ENCODE peak calls at places on chromosomes 11 and 22, in five cellular contexts. D is transverse colon, P is fibroblast of pulmonary artery, C is stomach, O is BJ. L is an unnamed sample.

GRCh38 chr11:2295971-2296912 is 5.5 kb downstream of the C11orf21 start:
- DNase-seq in D (no peak), O (no peak), P (no peak), C (no peak), L (no peak)

GRCh38 chr22:40484906-40485660 is 114.7 kb downstream of the SGSM3 start:
- DNase-seq in C (no peak), P (peak; percentile 47), O (no peak), D (no peak), L (peak; percentile 71)

GRCh38 chr11:72969894-72970335 is 155.7 kb downstream of the ATG16L2 start:
- DNase-seq in D (no peak), O (peak; percentile 77), P (peak; percentile 66), C (no peak), L (peak; percentile 87)

GRCh38 chr11:24324211-24324610 is 172.6 kb upstream of the LUZP2 start:
- DNase-seq in P (peak; percentile 2), C (no peak), O (no peak), D (no peak), L (no peak)

GRCh38 chr11:121435796-121436511 is 16.2 kb upstream of the SORL1 start:
- DNase-seq in C (no peak), O (no peak), D (no peak), P (no peak), L (no peak)

GRCh38 chr11:77448269-77448668 is 25.6 kb downstream of the PAK1 start:
- DNase-seq in P (no peak), O (no peak), D (no peak), C (no peak), L (no peak)

GRCh38 chr22:27420817-27421361 is 380.7 kb downstream of the MN1 start:
- DNase-seq in D (peak; percentile 46), O (peak; percentile 68), C (peak; percentile 91), P (peak; percentile 95), L (peak; percentile 60)

GRCh38 chr11:88250566-88251080 is 75.4 kb upstream of the RAB38 start:
- DNase-seq in C (no peak), P (no peak), D (no peak), O (no peak), L (no peak)

GRCh38 chr11:83702795-83703194 is 416.6 kb upstream of the CCDC90B start:
- DNase-seq in D (no peak), C (no peak), O (no peak), P (no peak), L (no peak)

GRCh38 chr22:19607198-19608113 is 83.2 kb upstream of the CLDN5 start:
- DNase-seq in P (peak; percentile 10), O (no peak), C (peak; percentile 40), D (peak; percentile 25), L (no peak)

GRCh38 chr11:452203-452744 is 2.2 kb downstream of the PTDSS2 start:
- DNase-seq in C (no peak), O (no peak), P (no peak), D (no peak), L (no peak)

GRCh38 chr11:27379449-27379848 is 16.4 kb upstream of the CCDC34 start:
- DNase-seq in D (no peak), C (no peak), O (no peak), P (no peak), L (no peak)

GRCh38 chr11:86180415-86180814 is 64.1 kb upstream of the EED start:
- DNase-seq in P (no peak), O (no peak), D (no peak), C (no peak), L (no peak)

GRCh38 chr11:129881570-129882170 is 13.7 kb downstream of the NFRKB start:
- DNase-seq in D (no peak), O (no peak), P (peak; percentile 40), C (peak; percentile 53), L (peak; percentile 21)

DNA sequence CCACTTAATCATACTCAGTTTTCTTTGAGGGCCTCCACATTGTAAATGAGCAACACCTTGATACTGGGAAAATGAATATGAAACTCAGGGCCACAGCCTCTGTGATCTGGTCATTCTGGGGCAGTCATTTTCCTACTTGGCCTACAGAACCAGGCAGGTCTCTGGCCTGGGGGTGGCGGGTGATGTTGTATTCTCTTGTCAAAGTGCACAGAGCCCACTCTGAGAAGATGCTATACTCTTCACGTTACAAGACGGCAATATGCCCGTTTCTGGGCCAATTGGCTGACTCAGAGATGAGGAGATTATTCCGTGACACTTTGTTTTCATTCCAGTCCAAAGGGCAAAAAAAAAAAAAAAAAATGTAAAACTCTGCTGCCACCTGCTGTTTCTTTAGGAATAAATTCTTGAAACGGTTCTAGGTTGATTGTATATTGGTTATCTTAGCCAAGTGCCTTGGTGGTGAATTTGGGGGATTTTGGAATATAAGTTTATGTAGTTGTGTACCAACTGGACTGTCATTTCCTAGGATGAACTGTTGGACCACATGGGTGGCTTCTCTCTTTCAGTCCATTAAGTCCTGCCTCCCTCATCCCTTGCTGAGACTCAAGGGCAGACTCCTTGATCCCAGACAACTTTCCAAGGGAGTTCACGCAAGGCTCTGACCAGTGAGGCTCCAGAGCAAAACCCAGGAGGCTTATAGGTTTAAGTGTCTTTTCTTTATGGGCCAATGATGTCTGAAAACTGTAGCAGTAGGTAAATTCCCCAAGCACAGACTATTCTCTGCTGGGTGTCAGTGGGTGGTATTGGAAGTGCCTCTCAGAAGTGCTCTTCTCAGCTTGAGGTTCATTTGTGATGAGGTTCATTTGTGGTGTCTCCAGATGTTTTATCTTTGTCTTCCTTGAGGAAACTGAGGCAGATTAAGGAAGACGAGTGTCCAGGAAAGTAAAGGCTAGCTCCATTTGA is 18.2 kb downstream of the ADM start:
- DNase-seq in P (peak; percentile 91), D (peak; percentile 65), C (peak; percentile 67), O (peak; percentile 69), L (peak; percentile 93)
- TF ChIP-seq CTCF in P (peak; percentile 37), D (peak; percentile 55), C (no peak), O (peak; percentile 47), L (peak; percentile 48)

DNA sequence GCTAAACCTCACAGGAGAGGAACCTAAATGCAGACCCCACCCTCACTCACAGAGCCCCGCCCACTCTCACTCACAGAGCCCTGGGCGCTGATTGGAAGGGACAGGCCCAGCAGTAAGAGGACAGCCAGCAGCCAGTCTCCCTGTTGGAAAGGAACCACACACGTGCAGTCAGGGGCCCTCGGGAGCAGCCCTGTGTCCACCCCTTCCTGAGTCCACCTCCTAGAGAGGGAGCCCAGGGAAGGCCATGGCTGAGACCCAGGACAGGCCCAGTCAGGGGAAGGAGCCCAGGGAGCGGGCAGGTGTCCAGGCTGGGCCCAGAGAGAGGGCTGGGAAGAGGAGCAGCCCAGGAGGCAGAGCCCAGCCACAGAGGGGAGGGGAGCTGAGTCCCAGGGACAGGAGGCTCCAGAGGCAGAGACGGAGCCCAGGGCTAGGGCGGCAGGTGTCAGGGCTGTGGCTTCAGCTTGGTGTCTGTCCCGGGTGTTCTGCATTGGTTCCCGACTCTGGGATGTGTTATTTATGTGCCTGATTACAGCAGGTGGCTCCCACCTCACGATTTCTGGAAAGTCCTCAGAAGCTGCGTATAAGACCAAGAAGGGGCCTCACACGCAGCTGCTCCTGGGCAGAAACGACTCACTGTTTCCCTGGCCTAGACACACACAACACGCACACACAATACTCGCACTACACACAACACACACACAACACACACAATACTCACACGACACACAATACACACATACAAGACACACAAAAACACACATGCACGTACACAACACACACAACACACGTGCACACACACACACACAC is 9.0 kb upstream of the APOBEC3H start:
- DNase-seq in D (no peak), C (no peak), P (no peak), O (no peak), L (no peak)
- H3K4me3 ChIP-seq in D (no peak overlapping the region), C (no peak overlapping the region), P (no peak overlapping the region), O (no peak overlapping the region), L (no peak overlapping the region)

GRCh38 chr11:66637557-66638176 is 836 bp upstream of the RBM4 start:
- DNase-seq in D (no peak), O (no peak), C (no peak), P (no peak), L (peak; percentile 65)

GRCh38 chr11:66636411-66636810 is 2.1 kb upstream of the RBM4 start:
- DNase-seq in O (no peak), D (no peak), C (no peak), P (no peak), L (no peak)

GRCh38 chr11:66641834-66642233 is 3.3 kb downstream of the RBM4 start:
- DNase-seq in O (no peak), P (no peak), D (no peak), C (no peak), L (no peak)

GRCh38 chr11:66638177-66639065 is at the start of gene RBM4:
- DNase-seq in D (peak; percentile 98), P (peak; percentile 100), O (peak; percentile 98), C (peak; percentile 98), L (peak; percentile 100)

DNA sequence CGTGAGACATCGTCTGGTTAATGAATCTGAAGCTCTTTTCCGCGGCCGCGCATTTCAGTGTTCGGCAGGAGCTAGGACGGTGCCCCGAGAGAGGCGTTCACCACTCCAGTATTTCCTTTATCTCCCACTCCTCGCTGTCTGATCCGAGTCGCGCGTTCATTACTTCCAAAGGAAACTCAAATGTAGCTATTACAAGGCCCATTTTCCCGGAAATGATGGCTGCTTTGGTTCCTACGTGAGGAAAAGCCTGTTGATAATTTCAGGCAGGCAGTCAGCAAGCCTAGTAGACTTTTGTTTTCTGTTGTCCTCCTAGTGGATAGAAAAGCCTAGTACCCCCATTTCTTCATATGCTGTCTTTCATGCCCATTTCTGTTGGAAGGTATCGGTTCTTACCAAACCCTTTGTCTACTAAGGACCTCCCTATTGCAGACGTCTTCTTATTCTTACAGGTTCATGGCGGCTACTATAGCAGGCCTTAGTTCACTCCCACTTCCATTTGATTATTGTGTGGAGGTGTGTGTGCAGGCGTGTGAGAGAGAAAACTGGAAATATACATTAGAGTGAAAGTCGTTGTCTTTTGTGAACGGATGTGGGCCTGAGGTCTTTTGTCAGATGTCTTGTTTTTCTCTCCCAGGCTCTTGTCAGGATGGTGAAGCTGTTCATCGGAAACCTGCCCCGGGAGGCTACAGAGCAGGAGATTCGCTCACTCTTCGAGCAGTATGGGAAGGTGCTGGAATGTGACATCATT is 737 bp downstream of the RBM4 start:
- DNase-seq in O (no peak), C (no peak), D (peak; percentile 20), P (peak; percentile 59), L (peak; percentile 55)
- TF ChIP-seq CTCF in O (peak; percentile 14), C (no peak), D (peak; percentile 9), P (peak; percentile 16), L (peak; percentile 15)

DNA sequence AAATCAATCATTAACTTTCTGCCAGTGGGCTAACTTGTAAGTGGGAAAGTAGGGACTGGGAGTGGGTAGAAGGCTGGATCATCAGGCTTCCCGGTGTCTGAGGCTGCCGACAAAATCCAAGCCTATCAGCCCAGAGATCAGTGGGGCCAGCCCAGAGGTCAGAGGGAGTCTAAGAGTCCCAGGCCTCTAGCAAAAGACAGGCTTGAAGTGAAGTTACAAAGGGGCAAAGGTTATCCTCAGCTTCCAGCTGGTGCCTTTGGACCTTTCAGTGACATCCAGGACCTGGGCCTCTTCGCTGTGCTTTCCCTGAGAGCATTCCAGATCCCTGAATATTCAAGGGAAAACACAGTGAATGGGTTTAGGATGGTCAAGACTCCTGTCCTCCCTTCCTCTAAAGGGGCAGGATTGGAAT is 36.8 kb downstream of the POU2AF3 start:
- DNase-seq in D (no peak), C (no peak), O (no peak), P (no peak), L (no peak)
- H3K4me3 ChIP-seq in D (no peak overlapping the region), C (no peak overlapping the region), O (no peak overlapping the region), P (no peak overlapping the region), L (no peak overlapping the region)

L was measured in fibroblast of villous mesenchyme.